ENCODE peak calls at places on chromosomes 16 and 17, in six cellular contexts. J, H, Y, O, M and U are unnamed samples.

GRCh38 chr16:4179020-4179419 is 62.8 kb upstream of the ADCY9 start:
- DNase-seq in J (peak; percentile 84), H (no peak), Y (peak; percentile 54), O (no peak), M (no peak), U (peak; percentile 60)

GRCh38 chr16:13923703-13924298 is 3.8 kb downstream of the ERCC4 start:
- DNase-seq in J (no peak), H (no peak), Y (peak; percentile 65), O (no peak), M (no peak), U (peak; percentile 83)

GRCh38 chr17:42598905-42599304 is 10.3 kb downstream of the RETREG3 start:
- DNase-seq in J (no peak), H (no peak), Y (peak; percentile 43), O (no peak), M (no peak), U (no peak)

GRCh38 chr17:49247949-49248348 is 17.4 kb upstream of the PHOSPHO1 start:
- DNase-seq in J (no peak), H (no peak), Y (no peak), O (no peak), M (no peak), U (no peak)

GRCh38 chr16:14307059-14307531 is 236.0 kb downstream of the MRTFB start:
- DNase-seq in J (no peak), H (no peak), Y (no peak), O (no peak), M (no peak), U (no peak)

GRCh38 chr17:20059728-20060188 is 50.6 kb downstream of the SPECC1 start:
- DNase-seq in J (no peak), H (no peak), Y (peak; percentile 13), O (no peak), M (no peak), U (no peak)

GRCh38 chr16:31880322-31880979 is 6.8 kb downstream of the ZNF267 start:
- DNase-seq in J (no peak), H (no peak), Y (peak; percentile 53), O (no peak), M (peak; percentile 29), U (peak; percentile 63)

GRCh38 chr16:89360760-89361435 is 129.5 kb downstream of the ANKRD11 start:
- DNase-seq in J (no peak), H (peak; percentile 52), Y (no peak), O (peak; percentile 65), M (no peak), U (no peak)

GRCh38 chr17:57902800-57903759 is 52.1 kb downstream of the CUEDC1 start:
- DNase-seq in J (peak; percentile 96), H (no peak), Y (peak; percentile 91), O (no peak), M (peak; percentile 42), U (peak; percentile 87)

GRCh38 chr17:47190770-47191169 is 1.7 kb upstream of the CDC27 start:
- DNase-seq in J (no peak), H (no peak), Y (no peak), O (no peak), M (no peak), U (no peak)

GRCh38 chr17:61981323-61981722 is 53.5 kb upstream of the INTS2 start:
- DNase-seq in J (no peak), H (no peak), Y (no peak), O (no peak), M (peak; percentile 43), U (peak; percentile 16)

GRCh38 chr17:76906463-76906862 is 38.3 kb downstream of the MGAT5B start:
- DNase-seq in J (no peak), H (no peak), Y (no peak), O (no peak), M (no peak), U (no peak)

GRCh38 chr17:82502207-82502606 is 17.3 kb upstream of the FOXK2 start:
- DNase-seq in J (no peak), H (no peak), Y (peak; percentile 92), O (no peak), M (no peak), U (peak; percentile 77)

GRCh38 chr16:17476414-17477259 is 5.9 kb upstream of the XYLT1 start:
- DNase-seq in J (no peak), H (peak; percentile 23), Y (peak; percentile 72), O (peak; percentile 20), M (peak; percentile 61), U (peak; percentile 81)

GRCh38 chr16:3789375-3790067 is 72.2 kb upstream of the TRAP1 start:
- DNase-seq in J (no peak), H (no peak), Y (no peak), O (no peak), M (no peak), U (no peak)

GRCh38 chr17:77957215-77957868 is 1.2 kb upstream of the TNRC6C start:
- DNase-seq in J (no peak), H (no peak), Y (peak; percentile 28), O (no peak), M (no peak), U (peak; percentile 39)

GRCh38 chr16:27828671-27829070 is 234.8 kb downstream of the GSG1L start:
- DNase-seq in J (no peak), H (no peak), Y (no peak), O (no peak), M (no peak), U (no peak)

GRCh38 chr17:70422862-70423261 is 253.5 kb downstream of the KCNJ2 start:
- DNase-seq in J (no peak), H (no peak), Y (no peak), O (no peak), M (no peak), U (no peak)

GRCh38 chr17:74865504-74866197 is 6.0 kb upstream of the GRIN2C start:
- DNase-seq in J (peak; percentile 44), H (no peak), Y (no peak), O (no peak), M (no peak), U (no peak)

GRCh38 chr16:25126820-25127232 is 15.3 kb downstream of the LCMT1 start:
- DNase-seq in J (no peak), H (no peak), Y (peak; percentile 77), O (no peak), M (peak; percentile 35), U (peak; percentile 90)

GRCh38 chr17:69287168-69287567 is 39.8 kb downstream of the ABCA5 start:
- DNase-seq in J (no peak), H (no peak), Y (no peak), O (no peak), M (no peak), U (peak; percentile 2)

GRCh38 chr16:48091077-48091476 is 64.7 kb downstream of the ABCC12 start:
- DNase-seq in J (no peak), H (no peak), Y (no peak), O (no peak), M (no peak), U (no peak)

GRCh38 chr17:30716461-30717289 is 107.8 kb downstream of the CRLF3 start:
- DNase-seq in J (peak; percentile 40), H (no peak), Y (peak; percentile 26), O (no peak), M (no peak), U (peak; percentile 20)

GRCh38 chr17:29577778-29578211 is 9.3 kb downstream of the TP53I13 start:
- DNase-seq in J (peak; percentile 41), H (no peak), Y (peak; percentile 68), O (no peak), M (no peak), U (peak; percentile 65)

GRCh38 chr17:82820278-82821251 is 19.3 kb downstream of the ZNF750 start:
- DNase-seq in J (peak; percentile 4), H (no peak), Y (no peak), O (no peak), M (no peak), U (no peak)

GRCh38 chr17:6187836-6188235 is 117.7 kb downstream of the WSCD1 start:
- DNase-seq in J (no peak), H (no peak), Y (no peak), O (no peak), M (no peak), U (no peak)